ENCODE peak calls at places on chromosomes 6 and 20, in eight cellular contexts. R, W, M, D, V, S, Q and P are unnamed samples.

GRCh38 chr20:48725589-48725991 is 102.2 kb downstream of the PREX1 start:
- DNase-seq in S (no peak), W (no peak), D (no peak), V (no peak), M (no peak), R (no peak), Q (no peak), P (peak; percentile 39)

GRCh38 chr6:131063764-131064272 is 773 bp upstream of the EPB41L2 start:
- DNase-seq in D (no peak), W (no peak), S (no peak), Q (no peak), M (no peak), R (no peak), V (no peak), P (no peak)

GRCh38 chr6:35797837-35798526 is 859 bp upstream of the CLPS start:
- DNase-seq in S (no peak), M (no peak), V (no peak), D (no peak), W (no peak), Q (no peak), R (no peak), P (peak; percentile 50)

GRCh38 chr6:110828396-110828795 is 13.1 kb upstream of the CDK19 start:
- DNase-seq in S (no peak), Q (no peak), M (no peak), V (no peak), R (no peak), D (no peak), W (no peak), P (no peak)

GRCh38 chr6:45074423-45074822 is 253.7 kb upstream of the RUNX2 start:
- DNase-seq in Q (no peak), M (peak; percentile 58), R (no peak), S (no peak), W (no peak), D (no peak), V (no peak), P (no peak)

GRCh38 chr20:33559994-33560393 is 70.1 kb downstream of the CBFA2T2 start:
- DNase-seq in V (no peak), Q (no peak), D (no peak), S (no peak), W (no peak), R (no peak), M (no peak), P (no peak)

GRCh38 chr6:31293343-31293742 is 21.5 kb upstream of the HLA-C start:
- DNase-seq in R (no peak), S (no peak), W (no peak), Q (no peak), M (no peak), D (no peak), V (no peak), P (no peak)

GRCh38 chr20:10558635-10559187 is 115.1 kb downstream of the JAG1 start:
- DNase-seq in W (no peak), V (no peak), R (no peak), S (no peak), M (no peak), D (peak; percentile 5), Q (peak; percentile 99), P (no peak)

GRCh38 chr20:54208492-54209044 is 681 bp downstream of the PFDN4 start:
- DNase-seq in D (no peak), R (no peak), M (peak; percentile 32), V (no peak), Q (peak; percentile 37), W (no peak), S (no peak), P (peak; percentile 60)

GRCh38 chr20:38363004-38363747 is 16.9 kb downstream of the LBP start:
- DNase-seq in D (no peak), W (no peak), S (no peak), Q (no peak), V (no peak), R (no peak), M (no peak), P (peak; percentile 10)

GRCh38 chr6:1809359-1809988 is 199.8 kb downstream of the FOXC1 start:
- DNase-seq in Q (no peak), M (no peak), D (no peak), V (no peak), S (no peak), R (no peak), W (no peak), P (no peak)